ENCODE peak calls at places on chromosomes 4 and X, in five cellular contexts. C is Peyer's patch, L is endothelial cell of umbilical vein, K is neuronal stem cell, F is spleen. J is an unnamed sample.

GRCh38 chr4:40033603-40034002 is 23.0 kb upstream of the N4BP2 start:
- DNase-seq in C (no peak), L (no peak), K (no peak), F (no peak), J (no peak)

GRCh38 chr4:48792348-48793006 is 12.4 kb upstream of the FRYL start:
- DNase-seq in C (no peak), L (no peak), K (no peak), F (no peak), J (no peak)

GRCh38 chr4:185559913-185560281 is 24.6 kb upstream of the PDLIM3 start:
- DNase-seq in C (no peak), L (peak; percentile 82), K (no peak), F (no peak), J (no peak)

GRCh38 chr4:110631582-110632505 is 9.0 kb upstream of the PITX2 start:
- DNase-seq in C (peak; percentile 85), L (peak; percentile 76), K (peak; percentile 91), F (peak; percentile 78), J (peak; percentile 71)

GRCh38 chr4:18039113-18039512 is 17.6 kb upstream of the LCORL start:
- DNase-seq in C (no peak), L (no peak), K (no peak), F (no peak), J (no peak)

GRCh38 chr4:95549246-95550138 is 719 bp upstream of the UNC5C start:
- DNase-seq in C (peak; percentile 54), L (peak; percentile 41), K (peak; percentile 43), F (peak; percentile 82), J (no peak)

GRCh38 chr4:183347586-183347985 is 25.4 kb upstream of the CLDN24 start:
- DNase-seq in C (no peak), L (no peak), K (no peak), F (peak; percentile 16), J (no peak)

GRCh38 chr4:43990968-43991367 is 457.6 kb downstream of the KCTD8 start:
- DNase-seq in C (no peak), L (no peak), K (no peak), F (no peak), J (no peak)

GRCh38 chr4:68373513-68373912 is 23.6 kb upstream of the YTHDC1 start:
- DNase-seq in C (peak; percentile 56), L (peak; percentile 82), K (peak; percentile 55), F (peak; percentile 89), J (peak; percentile 57)

GRCh38 chrX:21926116-21926515 is 14.4 kb upstream of the SMS start:
- DNase-seq in C (no peak), L (peak; percentile 44), K (no peak), F (no peak), J (no peak)

GRCh38 chr4:2937146-2937857 is 25.9 kb downstream of the NOP14 start:
- DNase-seq in C (peak; percentile 51), L (no peak), K (no peak), F (peak; percentile 75), J (peak; percentile 93)

GRCh38 chrX:136202889-136203288 is 48.3 kb downstream of the MAP7D3 start:
- DNase-seq in C (no peak), L (peak; percentile 40), K (no peak), F (no peak), J (no peak)

GRCh38 chrX:78708171-78708570 is 39.3 kb upstream of the LPAR4 start:
- DNase-seq in C (no peak), L (peak; percentile 33), K (no peak), F (no peak), J (no peak)

GRCh38 chr4:7785017-7785416 is 154.6 kb downstream of the AFAP1 start:
- DNase-seq in C (no peak), L (peak; percentile 67), K (no peak), F (peak; percentile 43), J (no peak)

GRCh38 chr4:28277931-28278330 is 1417.3 kb downstream of the STIM2 start:
- DNase-seq in C (no peak), L (peak; percentile 22), K (no peak), F (no peak), J (no peak)

GRCh38 chr4:185020293-185020808 is 2.1 kb downstream of the HELT start:
- DNase-seq in C (no peak), L (no peak), K (no peak), F (no peak), J (no peak)

GRCh38 chr4:24808261-24808660 is 12.9 kb downstream of the SOD3 start:
- DNase-seq in C (no peak), L (no peak), K (no peak), F (no peak), J (no peak)

GRCh38 chrX:8743126-8743732 is 11.3 kb upstream of the ANOS1 start:
- DNase-seq in C (peak; percentile 53), L (peak; percentile 26), K (no peak), F (peak; percentile 85), J (peak; percentile 48)

GRCh38 chr4:137156054-137156453 is 376.2 kb downstream of the PCDH18 start:
- DNase-seq in C (no peak), L (no peak), K (no peak), F (no peak), J (no peak)

GRCh38 chr4:7206856-7207567 is 14.7 kb downstream of the SORCS2 start:
- DNase-seq in C (no peak), L (peak; percentile 72), K (peak; percentile 39), F (no peak), J (peak; percentile 69)

GRCh38 chr4:144650311-144650820 is 4.4 kb downstream of the HHIP start:
- DNase-seq in C (no peak), L (peak; percentile 45), K (no peak), F (no peak), J (no peak)
- H3K4me3 ChIP-seq in C (no peak overlapping the region), L (peak overlapping the region; percentile 62), K (no peak overlapping the region), F (no peak overlapping the region), J (no peak overlapping the region)

GRCh38 chr4:80711956-80712355 is 318.6 kb upstream of the BMP3 start:
- DNase-seq in C (no peak), L (no peak), K (no peak), F (no peak), J (no peak)
- H3K27me3 ChIP-seq in C (no peaks in the 10 kb centered on the region), L (no peaks in the 10 kb centered on the region), K (no peaks in the 10 kb centered on the region), F (no peaks in the 10 kb centered on the region), J (no peaks in the 10 kb centered on the region)

DNA sequence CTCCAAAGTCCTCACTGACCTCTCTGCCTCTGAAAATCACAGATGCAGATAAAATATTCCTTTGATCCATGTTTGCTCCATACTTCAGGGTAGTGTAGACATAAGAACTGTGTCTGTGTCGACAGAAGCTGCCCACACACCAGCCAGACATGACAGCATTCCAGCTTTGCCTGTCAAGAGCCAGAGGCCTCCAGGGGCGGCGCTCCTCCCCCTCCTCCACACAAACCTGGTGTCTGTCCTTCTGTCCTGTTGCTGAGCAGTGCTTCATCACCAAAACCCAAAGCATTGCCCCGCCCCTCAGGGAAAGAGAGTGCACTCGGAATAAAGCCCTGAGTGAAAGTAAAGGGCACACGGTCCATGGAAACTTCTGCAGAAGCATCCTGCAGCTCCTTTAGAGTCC is 379.4 kb downstream of the FBXW7 start:
- DNase-seq in C (no peak), L (no peak), K (no peak), F (no peak), J (no peak)
- H3K4me3 ChIP-seq in C (no peak overlapping the region), L (no peak overlapping the region), K (no peak overlapping the region), F (no peak overlapping the region), J (no peak overlapping the region)

DNA sequence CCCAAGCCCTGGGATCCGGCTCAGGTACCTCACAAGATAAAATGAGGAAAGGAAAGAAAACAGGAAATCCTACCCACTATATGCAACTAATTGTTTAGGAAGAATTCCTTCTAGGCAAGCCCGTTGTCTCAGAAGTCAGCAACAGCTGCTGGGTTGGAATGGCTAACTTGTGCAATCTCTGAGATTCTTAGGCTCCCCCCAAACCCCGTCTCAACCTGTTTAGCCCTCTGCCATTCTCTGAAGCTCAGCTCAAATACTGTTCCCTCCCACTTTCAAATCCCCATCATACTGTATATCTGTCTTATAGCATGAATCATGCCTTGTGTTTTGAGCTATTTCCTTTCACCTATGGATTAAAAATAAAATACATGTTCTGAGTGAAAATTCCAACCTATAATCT is 28.9 kb downstream of the STARD8 start:
- DNase-seq in C (no peak), L (no peak), K (no peak), F (no peak), J (no peak)
- H3K27me3 ChIP-seq in C (no peaks in the 10 kb centered on the region), L (no peaks in the 10 kb centered on the region), K (no peaks in the 10 kb centered on the region), F (no peaks in the 10 kb centered on the region), J (no peaks in the 10 kb centered on the region)

GRCh38 chr4:65668201-65669007 is 1.9 kb downstream of the EPHA5 start:
- DNase-seq in C (no peak), L (no peak), K (peak; percentile 26), F (peak; percentile 62), J (no peak)
- H3K4me3 ChIP-seq in C (no peak overlapping the region), L (peak overlapping the region; percentile 45), K (peak overlapping the region; percentile 56), F (peak overlapping the region; percentile 27), J (no peak overlapping the region)

GRCh38 chr4:84481879-84482245 is 17.2 kb downstream of the NKX6-1 start:
- DNase-seq in C (no peak), L (no peak), K (no peak), F (no peak), J (no peak)

GRCh38 chr4:84477738-84478137 is 21.4 kb downstream of the NKX6-1 start:
- DNase-seq in C (no peak), L (no peak), K (no peak), F (no peak), J (no peak)

GRCh38 chr4:84481077-84481878 is 17.8 kb downstream of the NKX6-1 start:
- DNase-seq in C (no peak), L (no peak), K (no peak), F (no peak), J (no peak)

GRCh38 chr4:84479663-84480062 is 19.4 kb downstream of the NKX6-1 start:
- DNase-seq in C (no peak), L (no peak), K (no peak), F (no peak), J (no peak)

DNA sequence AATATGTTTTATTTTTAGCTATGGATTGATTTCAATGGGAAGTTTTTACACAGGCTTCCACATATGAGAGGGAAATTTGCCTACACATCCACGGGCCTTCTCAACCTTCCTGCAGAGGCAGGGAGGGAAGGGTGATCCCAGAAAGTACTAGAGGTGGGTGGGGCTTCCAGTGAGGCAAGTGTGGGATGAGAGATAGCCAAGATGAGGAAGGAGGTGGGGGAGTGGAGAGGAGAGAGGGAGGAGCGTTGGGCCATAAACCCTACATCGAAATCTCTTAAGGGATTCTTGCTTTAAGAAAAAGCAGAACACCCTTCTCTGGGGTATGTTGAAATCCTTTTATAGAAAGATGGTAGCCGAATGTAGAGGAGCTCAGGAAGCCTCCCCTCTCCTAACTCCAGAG is 19.0 kb downstream of the NKX6-1 start:
- DNase-seq in C (no peak), L (no peak), K (no peak), F (no peak), J (no peak)
- H3K27me3 ChIP-seq in C (no peaks in the 10 kb centered on the region), L (peaks cover 77% of the 10 kb centered on the region), K (peaks cover 24% of the 10 kb centered on the region), F (peaks cover 63% of the 10 kb centered on the region), J (peaks cover 12% of the 10 kb centered on the region)